ENCODE peak calls at places on chromosomes 3 and 15, in nine cellular contexts. One of them, this sample, is unnamed.

GRCh38 chr15:76058714-76059319 is 968 bp upstream of the TMEM266 start:
- DNase-seq in adrenal gland: peak; percentile 25
- DNase-seq in gastrocnemius medialis: no peak
- DNase-seq in fibroblast of the aortic adventitia: peak; percentile 5
- DNase-seq in body of pancreas: peak; percentile 25
- DNase-seq in heart left ventricle: no peak
- DNase-seq in OCI-LY7: no peak
- DNase-seq in IMR-90: no peak
- DNase-seq in fibroblast of mammary gland: peak; percentile 10
- DNase-seq in this sample: peak; percentile 27

GRCh38 chr3:81048058-81048665 is 713.3 kb downstream of the GBE1 start:
- DNase-seq in body of pancreas: no peak
- DNase-seq in fibroblast of the aortic adventitia: no peak
- DNase-seq in fibroblast of mammary gland: no peak
- DNase-seq in IMR-90: no peak
- DNase-seq in gastrocnemius medialis: no peak
- DNase-seq in heart left ventricle: no peak
- DNase-seq in OCI-LY7: no peak
- DNase-seq in adrenal gland: no peak
- DNase-seq in this sample: no peak

GRCh38 chr3:14125193-14126016 is 553 bp downstream of the TMEM43 start:
- DNase-seq in fibroblast of mammary gland: peak; percentile 96
- DNase-seq in heart left ventricle: peak; percentile 62
- DNase-seq in body of pancreas: peak; percentile 70
- DNase-seq in fibroblast of the aortic adventitia: peak; percentile 96
- DNase-seq in gastrocnemius medialis: no peak
- DNase-seq in OCI-LY7: peak; percentile 46
- DNase-seq in IMR-90: peak; percentile 94
- DNase-seq in adrenal gland: peak; percentile 88
- DNase-seq in this sample: peak; percentile 94

GRCh38 chr15:42385206-42385979 is 26.1 kb downstream of the CAPN3 start:
- DNase-seq in body of pancreas: no peak
- DNase-seq in gastrocnemius medialis: peak; percentile 27
- DNase-seq in OCI-LY7: peak; percentile 73
- DNase-seq in fibroblast of mammary gland: peak; percentile 59
- DNase-seq in adrenal gland: no peak
- DNase-seq in heart left ventricle: no peak
- DNase-seq in IMR-90: peak; percentile 62
- DNase-seq in fibroblast of the aortic adventitia: peak; percentile 60
- DNase-seq in this sample: peak; percentile 28

GRCh38 chr3:43879166-43879565 is 188.4 kb downstream of the ABHD5 start:
- DNase-seq in heart left ventricle: no peak
- DNase-seq in fibroblast of the aortic adventitia: no peak
- DNase-seq in IMR-90: no peak
- DNase-seq in OCI-LY7: peak; percentile 73
- DNase-seq in gastrocnemius medialis: no peak
- DNase-seq in adrenal gland: no peak
- DNase-seq in body of pancreas: no peak
- DNase-seq in fibroblast of mammary gland: peak; percentile 34
- DNase-seq in this sample: no peak

GRCh38 chr15:49427369-49427768 is 4.3 kb downstream of the FGF7 start:
- DNase-seq in body of pancreas: no peak
- DNase-seq in fibroblast of mammary gland: no peak
- DNase-seq in fibroblast of the aortic adventitia: no peak
- DNase-seq in OCI-LY7: no peak
- DNase-seq in heart left ventricle: no peak
- DNase-seq in adrenal gland: no peak
- DNase-seq in IMR-90: no peak
- DNase-seq in gastrocnemius medialis: no peak
- DNase-seq in this sample: no peak

GRCh38 chr15:44443515-44443914 is 16.1 kb downstream of the CTDSPL2 start:
- DNase-seq in OCI-LY7: no peak
- DNase-seq in heart left ventricle: no peak
- DNase-seq in fibroblast of the aortic adventitia: no peak
- DNase-seq in IMR-90: no peak
- DNase-seq in gastrocnemius medialis: no peak
- DNase-seq in adrenal gland: no peak
- DNase-seq in fibroblast of mammary gland: no peak
- DNase-seq in body of pancreas: no peak
- DNase-seq in this sample: no peak

GRCh38 chr3:197029511-197030167 is at the start of gene MELTF:
- DNase-seq in IMR-90: peak; percentile 71
- DNase-seq in fibroblast of the aortic adventitia: peak; percentile 64
- DNase-seq in body of pancreas: peak; percentile 65
- DNase-seq in OCI-LY7: peak; percentile 83
- DNase-seq in heart left ventricle: peak; percentile 47
- DNase-seq in gastrocnemius medialis: no peak
- DNase-seq in adrenal gland: no peak
- DNase-seq in fibroblast of mammary gland: peak; percentile 64
- DNase-seq in this sample: peak; percentile 56

GRCh38 chr15:73601449-73602425 is 31.5 kb downstream of the NPTN start:
- DNase-seq in IMR-90: peak; percentile 61
- DNase-seq in OCI-LY7: no peak
- DNase-seq in fibroblast of the aortic adventitia: peak; percentile 65
- DNase-seq in gastrocnemius medialis: peak; percentile 47
- DNase-seq in heart left ventricle: peak; percentile 51
- DNase-seq in fibroblast of mammary gland: peak; percentile 63
- DNase-seq in adrenal gland: peak; percentile 58
- DNase-seq in body of pancreas: peak; percentile 58
- DNase-seq in this sample: peak; percentile 77

GRCh38 chr15:26443321-26443720 is 329.5 kb downstream of the GABRB3 start:
- DNase-seq in OCI-LY7: no peak
- DNase-seq in adrenal gland: no peak
- DNase-seq in gastrocnemius medialis: no peak
- DNase-seq in IMR-90: no peak
- DNase-seq in fibroblast of the aortic adventitia: no peak
- DNase-seq in fibroblast of mammary gland: no peak
- DNase-seq in heart left ventricle: peak; percentile 46
- DNase-seq in body of pancreas: no peak
- DNase-seq in this sample: no peak

GRCh38 chr3:25575001-25575400 is 89.7 kb downstream of the TOP2B start:
- DNase-seq in heart left ventricle: no peak
- DNase-seq in fibroblast of the aortic adventitia: no peak
- DNase-seq in body of pancreas: no peak
- DNase-seq in OCI-LY7: no peak
- DNase-seq in IMR-90: no peak
- DNase-seq in gastrocnemius medialis: no peak
- DNase-seq in fibroblast of mammary gland: no peak
- DNase-seq in adrenal gland: no peak
- DNase-seq in this sample: no peak

GRCh38 chr3:72165808-72166207 is 380.9 kb upstream of the PROK2 start:
- DNase-seq in fibroblast of the aortic adventitia: no peak
- DNase-seq in body of pancreas: no peak
- DNase-seq in IMR-90: no peak
- DNase-seq in adrenal gland: no peak
- DNase-seq in heart left ventricle: no peak
- DNase-seq in fibroblast of mammary gland: no peak
- DNase-seq in gastrocnemius medialis: no peak
- DNase-seq in OCI-LY7: no peak
- DNase-seq in this sample: no peak

GRCh38 chr3:38957296-38957695 is 94.4 kb downstream of the SCN11A start:
- DNase-seq in heart left ventricle: no peak
- DNase-seq in adrenal gland: no peak
- DNase-seq in gastrocnemius medialis: no peak
- DNase-seq in body of pancreas: no peak
- DNase-seq in fibroblast of the aortic adventitia: no peak
- DNase-seq in IMR-90: no peak
- DNase-seq in fibroblast of mammary gland: no peak
- DNase-seq in OCI-LY7: no peak
- DNase-seq in this sample: no peak

GRCh38 chr3:172355836-172356235 is 92.4 kb downstream of the GHSR start:
- DNase-seq in adrenal gland: no peak
- DNase-seq in fibroblast of mammary gland: peak; percentile 94
- DNase-seq in fibroblast of the aortic adventitia: peak; percentile 93
- DNase-seq in gastrocnemius medialis: no peak
- DNase-seq in heart left ventricle: no peak
- DNase-seq in IMR-90: peak; percentile 98
- DNase-seq in OCI-LY7: no peak
- DNase-seq in body of pancreas: peak; percentile 48
- DNase-seq in this sample: peak; percentile 93

GRCh38 chr3:124669470-124669869 is 60.8 kb upstream of the UMPS start:
- DNase-seq in fibroblast of the aortic adventitia: peak; percentile 72
- DNase-seq in OCI-LY7: no peak
- DNase-seq in fibroblast of mammary gland: peak; percentile 94
- DNase-seq in body of pancreas: no peak
- DNase-seq in IMR-90: peak; percentile 89
- DNase-seq in adrenal gland: no peak
- DNase-seq in gastrocnemius medialis: no peak
- DNase-seq in heart left ventricle: no peak
- DNase-seq in this sample: peak; percentile 83

GRCh38 chr15:35437157-35437556 is 108.8 kb downstream of the DPH6 start:
- DNase-seq in OCI-LY7: no peak
- DNase-seq in body of pancreas: no peak
- DNase-seq in adrenal gland: no peak
- DNase-seq in IMR-90: peak; percentile 23
- DNase-seq in gastrocnemius medialis: no peak
- DNase-seq in fibroblast of the aortic adventitia: no peak
- DNase-seq in fibroblast of mammary gland: peak; percentile 28
- DNase-seq in heart left ventricle: no peak
- DNase-seq in this sample: no peak
- TF ChIP-seq CTCF in OCI-LY7: no peak
- TF ChIP-seq CTCF in body of pancreas: no peak
- TF ChIP-seq CTCF in adrenal gland: no peak
- TF ChIP-seq CTCF in IMR-90: peak; percentile 38
- TF ChIP-seq CTCF in gastrocnemius medialis: no peak
- TF ChIP-seq CTCF in fibroblast of the aortic adventitia: peak; percentile 24
- TF ChIP-seq CTCF in fibroblast of mammary gland: peak; percentile 8
- TF ChIP-seq CTCF in heart left ventricle: no peak
- TF ChIP-seq CTCF in this sample: peak; percentile 31

GRCh38 chr3:147117631-147118030 is 288.7 kb downstream of the ZIC4 start:
- DNase-seq in gastrocnemius medialis: no peak
- DNase-seq in body of pancreas: no peak
- DNase-seq in fibroblast of mammary gland: no peak
- DNase-seq in heart left ventricle: no peak
- DNase-seq in adrenal gland: no peak
- DNase-seq in IMR-90: no peak
- DNase-seq in OCI-LY7: no peak
- DNase-seq in fibroblast of the aortic adventitia: no peak
- DNase-seq in this sample: no peak
- H3K4me3 ChIP-seq in gastrocnemius medialis: no peak overlapping the region
- H3K4me3 ChIP-seq in body of pancreas: no peak overlapping the region
- H3K4me3 ChIP-seq in fibroblast of mammary gland: no peak overlapping the region
- H3K4me3 ChIP-seq in heart left ventricle: no peak overlapping the region
- H3K4me3 ChIP-seq in adrenal gland: no peak overlapping the region
- H3K4me3 ChIP-seq in IMR-90: no peak overlapping the region
- H3K4me3 ChIP-seq in OCI-LY7: no peak overlapping the region
- H3K4me3 ChIP-seq in fibroblast of the aortic adventitia: no peak overlapping the region
- H3K4me3 ChIP-seq in this sample: no peak overlapping the region

DNA sequence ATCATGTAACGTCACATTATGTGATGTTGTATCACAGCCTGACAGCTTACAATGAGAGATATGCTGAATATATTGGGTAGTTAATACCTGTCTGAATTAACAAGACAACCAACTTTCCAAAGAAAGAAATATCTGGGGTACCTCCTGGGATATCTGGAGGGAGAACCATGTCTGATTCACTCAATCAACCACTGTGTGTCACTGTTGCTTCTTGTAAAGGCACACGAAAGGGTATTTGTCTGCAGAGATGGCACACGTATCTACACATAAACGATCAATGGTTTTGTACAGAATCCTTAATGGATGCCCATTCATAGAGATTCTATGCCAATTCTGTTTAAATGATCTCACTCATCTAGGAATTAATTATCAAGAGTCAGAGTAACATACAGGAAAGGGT is 252.1 kb upstream of the TMCO5A start:
- DNase-seq in fibroblast of mammary gland: peak; percentile 36
- DNase-seq in heart left ventricle: no peak
- DNase-seq in gastrocnemius medialis: no peak
- DNase-seq in OCI-LY7: peak; percentile 8
- DNase-seq in IMR-90: peak; percentile 27
- DNase-seq in fibroblast of the aortic adventitia: peak; percentile 24
- DNase-seq in body of pancreas: no peak
- DNase-seq in adrenal gland: no peak
- DNase-seq in this sample: peak; percentile 23
- TF ChIP-seq CTCF in fibroblast of mammary gland: peak; percentile 44
- TF ChIP-seq CTCF in heart left ventricle: no peak
- TF ChIP-seq CTCF in gastrocnemius medialis: no peak
- TF ChIP-seq CTCF in OCI-LY7: peak; percentile 57
- TF ChIP-seq CTCF in IMR-90: peak; percentile 36
- TF ChIP-seq CTCF in fibroblast of the aortic adventitia: peak; percentile 24
- TF ChIP-seq CTCF in body of pancreas: peak; percentile 53
- TF ChIP-seq CTCF in adrenal gland: no peak
- TF ChIP-seq CTCF in this sample: no peak

GRCh38 chr3:184566441-184567414 is 5.1 kb downstream of the EPHB3 start:
- DNase-seq in fibroblast of mammary gland: no peak
- DNase-seq in IMR-90: no peak
- DNase-seq in gastrocnemius medialis: no peak
- DNase-seq in heart left ventricle: no peak
- DNase-seq in body of pancreas: peak; percentile 65
- DNase-seq in fibroblast of the aortic adventitia: no peak
- DNase-seq in adrenal gland: no peak
- DNase-seq in OCI-LY7: no peak
- DNase-seq in this sample: no peak

GRCh38 chr3:184568591-184568917 is 7.0 kb downstream of the EPHB3 start:
- DNase-seq in adrenal gland: no peak
- DNase-seq in IMR-90: no peak
- DNase-seq in OCI-LY7: no peak
- DNase-seq in heart left ventricle: no peak
- DNase-seq in body of pancreas: no peak
- DNase-seq in fibroblast of mammary gland: no peak
- DNase-seq in fibroblast of the aortic adventitia: no peak
- DNase-seq in gastrocnemius medialis: no peak
- DNase-seq in this sample: no peak

GRCh38 chr3:184568918-184569829 is 7.6 kb downstream of the EPHB3 start:
- DNase-seq in IMR-90: peak; percentile 97
- DNase-seq in OCI-LY7: no peak
- DNase-seq in adrenal gland: peak; percentile 72
- DNase-seq in gastrocnemius medialis: peak; percentile 48
- DNase-seq in fibroblast of the aortic adventitia: peak; percentile 98
- DNase-seq in heart left ventricle: peak; percentile 88
- DNase-seq in fibroblast of mammary gland: peak; percentile 97
- DNase-seq in body of pancreas: peak; percentile 82
- DNase-seq in this sample: peak; percentile 99

GRCh38 chr3:184570035-184570434 is 8.4 kb downstream of the EPHB3 start:
- DNase-seq in IMR-90: no peak
- DNase-seq in adrenal gland: no peak
- DNase-seq in fibroblast of the aortic adventitia: no peak
- DNase-seq in fibroblast of mammary gland: no peak
- DNase-seq in heart left ventricle: no peak
- DNase-seq in gastrocnemius medialis: no peak
- DNase-seq in OCI-LY7: no peak
- DNase-seq in body of pancreas: no peak
- DNase-seq in this sample: no peak

DNA sequence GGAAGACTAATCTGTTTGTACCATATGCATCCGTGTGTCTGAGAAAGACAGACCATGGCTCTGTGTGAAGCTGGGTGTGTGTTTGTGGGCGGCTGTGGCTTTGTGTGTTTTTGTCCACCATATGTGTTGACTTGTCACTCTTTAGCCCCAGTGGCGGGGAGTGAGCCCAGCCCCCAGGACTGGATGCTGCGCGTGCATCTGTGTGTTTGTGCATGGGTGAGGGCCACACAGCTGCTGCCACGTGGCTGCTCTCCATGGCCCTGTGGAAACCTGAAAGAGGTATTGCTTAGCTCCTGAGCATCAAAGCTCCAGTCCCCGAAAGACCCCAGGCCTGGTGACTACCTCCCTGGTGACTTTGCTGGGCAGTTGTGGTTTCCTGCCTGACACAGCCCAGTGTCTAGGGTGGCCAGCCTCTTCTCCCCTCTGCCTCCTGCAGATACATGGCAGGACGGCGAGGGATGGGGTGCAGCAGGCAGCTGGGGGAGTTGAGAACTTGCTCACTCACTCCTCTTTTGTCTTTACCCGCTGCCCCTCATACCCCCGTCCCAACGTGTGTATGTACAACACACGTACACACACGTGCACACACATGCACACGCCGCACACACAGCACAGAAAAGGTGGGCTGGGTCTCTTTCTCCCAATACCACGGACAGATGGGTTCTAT is 6.5 kb downstream of the EPHB3 start:
- DNase-seq in fibroblast of the aortic adventitia: no peak
- DNase-seq in adrenal gland: no peak
- DNase-seq in IMR-90: no peak
- DNase-seq in fibroblast of mammary gland: no peak
- DNase-seq in OCI-LY7: no peak
- DNase-seq in heart left ventricle: no peak
- DNase-seq in gastrocnemius medialis: no peak
- DNase-seq in body of pancreas: peak; percentile 65
- DNase-seq in this sample: no peak
- H3K4me3 ChIP-seq in fibroblast of the aortic adventitia: peak overlapping the region; percentile 44
- H3K4me3 ChIP-seq in adrenal gland: no peak overlapping the region
- H3K4me3 ChIP-seq in IMR-90: no peak overlapping the region
- H3K4me3 ChIP-seq in fibroblast of mammary gland: peak overlapping the region; percentile 31
- H3K4me3 ChIP-seq in OCI-LY7: no peak overlapping the region
- H3K4me3 ChIP-seq in heart left ventricle: peak overlapping the region; percentile 63
- H3K4me3 ChIP-seq in gastrocnemius medialis: peak overlapping the region; percentile 58
- H3K4me3 ChIP-seq in body of pancreas: peak overlapping the region; percentile 30
- H3K4me3 ChIP-seq in this sample: peak overlapping the region; percentile 4

This sample was measured in foreskin fibroblast.